ENCODE peak calls at places on chromosome 21, in five cellular contexts. L is HT1080; B is CD8-positive, alpha-beta T cell; X is lower leg skin; N is EL. U is an unnamed sample.

GRCh38 chr21:41779659-41780058 is 12.8 kb upstream of the RIPK4 start:
- DNase-seq in L (no peak), B (no peak), X (no peak), N (no peak), U (no peak)

GRCh38 chr21:25103500-25104207 is 503.6 kb downstream of the MRPL39 start:
- DNase-seq in L (peak), B (no peak), X (no peak), N (no peak), U (peak)

GRCh38 chr21:42767561-42767835 is 111.8 kb downstream of the WDR4 start:
- DNase-seq in L (no peak), B (no peak), X (no peak), N (no peak), U (no peak)

GRCh38 chr21:42939581-42940413 is 14.4 kb upstream of the ERVH48-1 start:
- DNase-seq in L (peak), B (no peak), X (peak), N (peak), U (peak)

GRCh38 chr21:29753216-29753615 is 186.6 kb downstream of the GRIK1 start:
- DNase-seq in L (no peak), B (no peak), X (no peak), N (no peak), U (peak)

GRCh38 chr21:38930838-38931237 is 125.1 kb downstream of the ETS2 start:
- DNase-seq in L (no peak), B (no peak), X (no peak), N (peak), U (peak)

GRCh38 chr21:46599251-46599572 is 5.7 kb downstream of the S100B start:
- DNase-seq in L (peak), B (no peak), X (no peak), N (peak), U (no peak)

GRCh38 chr21:15472108-15472507 is 257.7 kb upstream of the USP25 start:
- DNase-seq in L (no peak), B (no peak), X (no peak), N (no peak), U (no peak)

GRCh38 chr21:19853709-19854575 is 1144.3 kb upstream of the NCAM2 start:
- DNase-seq in L (no peak), B (no peak), X (no peak), N (no peak), U (no peak)

GRCh38 chr21:29351691-29352090 is 53.0 kb downstream of the BACH1 start:
- DNase-seq in L (no peak), B (no peak), X (no peak), N (peak), U (no peak)

GRCh38 chr21:45129231-45129923 is 55.0 kb downstream of the ADARB1 start:
- DNase-seq in L (peak), B (no peak), X (no peak), N (peak), U (peak)

GRCh38 chr21:46002841-46003574 is 21.4 kb downstream of the COL6A1 start:
- DNase-seq in L (no peak), B (no peak), X (peak), N (no peak), U (no peak)

U was measured in MCF 10A.